ENCODE peak calls at places on chromosomes 11 and 22, in five cellular contexts. S is occipital lobe, Z is stomach, B is fibroblast of lung, G is HCEC 1CT. W is an unnamed sample.

GRCh38 chr11:122604626-122605025 is 50.9 kb upstream of the UBASH3B start:
- DNase-seq in S (no peak), Z (no peak), B (no peak), G (no peak), W (no peak)

GRCh38 chr11:120125005-120125404 is 12.9 kb downstream of the TRIM29 start:
- DNase-seq in S (peak), Z (no peak), B (peak), G (peak), W (no peak)

GRCh38 chr22:45262931-45263789 is 21.6 kb upstream of the UPK3A start:
- DNase-seq in S (no peak), Z (no peak), B (no peak), G (no peak), W (no peak)

GRCh38 chr22:50118557-50119168 is 28.9 kb downstream of the MOV10L1 start:
- DNase-seq in S (no peak), Z (no peak), B (peak), G (peak), W (peak)

GRCh38 chr22:42338502-42338901 is 68.0 kb upstream of the TCF20 start:
- DNase-seq in S (peak), Z (no peak), B (no peak), G (no peak), W (no peak)

GRCh38 chr11:66473608-66474525 is 6.4 kb upstream of the DPP3 start:
- DNase-seq in S (no peak), Z (no peak), B (no peak), G (no peak), W (no peak)

GRCh38 chr11:13216019-13217006 is 61.3 kb upstream of the BMAL1 start:
- DNase-seq in S (no peak), Z (no peak), B (peak), G (peak), W (peak)

GRCh38 chr11:68843052-68843561 is 1.4 kb upstream of the CPT1A start:
- DNase-seq in S (no peak), Z (peak), B (peak), G (no peak), W (no peak)

GRCh38 chr11:33633251-33634003 is 67.2 kb downstream of the C11orf91 start:
- DNase-seq in S (no peak), Z (no peak), B (peak), G (peak), W (no peak)

GRCh38 chr11:83724704-83725114 is 438.5 kb upstream of the CCDC90B start:
- DNase-seq in S (peak), Z (peak), B (no peak), G (no peak), W (no peak)

GRCh38 chr22:27216444-27216843 is 559.1 kb downstream of the MIAT start:
- DNase-seq in S (no peak), Z (no peak), B (no peak), G (no peak), W (no peak)

GRCh38 chr11:111417766-111418435 is 38.8 kb upstream of the POU2AF1 start:
- DNase-seq in S (no peak), Z (no peak), B (peak), G (peak), W (peak)

GRCh38 chr22:39437836-39438704 is 18.7 kb upstream of the MGAT3 start:
- DNase-seq in S (no peak), Z (no peak), B (no peak), G (no peak), W (no peak)

GRCh38 chr22:32378703-32379272 is 21.1 kb downstream of the RFPL3 start:
- DNase-seq in S (peak), Z (no peak), B (peak), G (peak), W (no peak)

GRCh38 chr22:33807465-33807864 is 112.8 kb downstream of the LARGE1 start:
- DNase-seq in S (no peak), Z (no peak), B (peak), G (no peak), W (no peak)

GRCh38 chr22:27581688-27582087 is 219.9 kb downstream of the MN1 start:
- DNase-seq in S (peak), Z (peak), B (no peak), G (peak), W (no peak)

GRCh38 chr11:118914178-118914918 is 11.4 kb downstream of the BCL9L start:
- DNase-seq in S (no peak), Z (no peak), B (peak), G (no peak), W (no peak)

GRCh38 chr11:6895010-6895409 is 2.7 kb upstream of the OR2D2 start:
- DNase-seq in S (no peak), Z (no peak), B (no peak), G (no peak), W (no peak)

GRCh38 chr11:587978-588380 is 11.7 kb downstream of the PHRF1 start:
- DNase-seq in S (no peak), Z (no peak), B (peak), G (peak), W (peak)

GRCh38 chr11:8092587-8093424 is 11.8 kb downstream of the TUB start:
- DNase-seq in S (no peak), Z (peak), B (peak), G (peak), W (no peak)

GRCh38 chr11:65132988-65133700 is 1.2 kb downstream of the SYVN1 start:
- DNase-seq in S (no peak), Z (peak), B (no peak), G (no peak), W (no peak)

GRCh38 chr11:48103621-48104561 is 112.7 kb upstream of the OR4B1 start:
- DNase-seq in S (no peak), Z (no peak), B (peak), G (no peak), W (no peak)